ENCODE peak calls at places on chromosomes 3 and 15, in four cellular contexts. One of them, this sample, is unnamed.

GRCh38 chr3:945738-946137 is 147.1 kb upstream of the CNTN6 start:
- DNase-seq in islet precursor cell: no peak
- DNase-seq in SK-N-MC: no peak
- DNase-seq in NCI-H1105: no peak
- DNase-seq in this sample: no peak

GRCh38 chr3:163779396-163780344 is 1298.6 kb downstream of the SI start:
- DNase-seq in islet precursor cell: peak
- DNase-seq in SK-N-MC: no peak
- DNase-seq in NCI-H1105: no peak
- DNase-seq in this sample: no peak

GRCh38 chr15:57857871-57858270 is 151.4 kb downstream of the POLR2M start:
- DNase-seq in NCI-H1105: no peak
- DNase-seq in SK-N-MC: no peak
- DNase-seq in islet precursor cell: no peak
- DNase-seq in this sample: no peak

GRCh38 chr3:27544372-27544865 is 60.2 kb upstream of the SLC4A7 start:
- DNase-seq in islet precursor cell: no peak
- DNase-seq in NCI-H1105: no peak
- DNase-seq in SK-N-MC: no peak
- DNase-seq in this sample: no peak

GRCh38 chr3:101978348-101978747 is 129.0 kb downstream of the NFKBIZ start:
- DNase-seq in SK-N-MC: no peak
- DNase-seq in NCI-H1105: no peak
- DNase-seq in islet precursor cell: no peak
- DNase-seq in this sample: no peak

GRCh38 chr3:147049305-147049704 is 357.0 kb downstream of the ZIC4 start:
- DNase-seq in islet precursor cell: no peak
- DNase-seq in SK-N-MC: no peak
- DNase-seq in NCI-H1105: no peak
- DNase-seq in this sample: no peak

GRCh38 chr15:97995881-97996603 is 35.5 kb downstream of the ARRDC4 start:
- DNase-seq in islet precursor cell: peak
- DNase-seq in NCI-H1105: no peak
- DNase-seq in SK-N-MC: no peak
- DNase-seq in this sample: no peak

GRCh38 chr3:114418724-114419543 is 125.1 kb downstream of the TIGIT start:
- DNase-seq in NCI-H1105: peak
- DNase-seq in SK-N-MC: peak
- DNase-seq in islet precursor cell: no peak
- DNase-seq in this sample: peak

GRCh38 chr3:44284949-44285348 is 43.3 kb downstream of the TOPAZ1 start:
- DNase-seq in SK-N-MC: no peak
- DNase-seq in NCI-H1105: no peak
- DNase-seq in islet precursor cell: no peak
- DNase-seq in this sample: no peak

GRCh38 chr3:42790714-42791229 is 13.5 kb downstream of the HIGD1A start:
- DNase-seq in SK-N-MC: no peak
- DNase-seq in islet precursor cell: no peak
- DNase-seq in NCI-H1105: no peak
- DNase-seq in this sample: no peak

GRCh38 chr3:14441920-14442300 is 39.5 kb downstream of the SLC6A6 start:
- DNase-seq in islet precursor cell: no peak
- DNase-seq in SK-N-MC: no peak
- DNase-seq in NCI-H1105: no peak
- DNase-seq in this sample: no peak

GRCh38 chr3:126530171-126531050 is 6.5 kb downstream of the CHST13 start:
- DNase-seq in islet precursor cell: no peak
- DNase-seq in SK-N-MC: peak
- DNase-seq in NCI-H1105: no peak
- DNase-seq in this sample: no peak

GRCh38 chr3:74267583-74268184 is 346.8 kb downstream of the CNTN3 start:
- DNase-seq in islet precursor cell: peak
- DNase-seq in SK-N-MC: no peak
- DNase-seq in NCI-H1105: no peak
- DNase-seq in this sample: no peak

GRCh38 chr3:52090131-52090548 is 33.8 kb upstream of the DUSP7 start:
- DNase-seq in SK-N-MC: no peak
- DNase-seq in islet precursor cell: peak
- DNase-seq in NCI-H1105: no peak
- DNase-seq in this sample: no peak

GRCh38 chr3:139318431-139318816 is 25.4 kb upstream of the MRPS22 start:
- DNase-seq in islet precursor cell: no peak
- DNase-seq in NCI-H1105: peak
- DNase-seq in SK-N-MC: no peak
- DNase-seq in this sample: no peak

GRCh38 chr15:32982001-32982400 is 212.5 kb downstream of the FMN1 start:
- DNase-seq in islet precursor cell: no peak
- DNase-seq in SK-N-MC: no peak
- DNase-seq in NCI-H1105: no peak
- DNase-seq in this sample: no peak

GRCh38 chr3:60079076-60079475 is 1029.3 kb upstream of the CFAP20DC start:
- DNase-seq in islet precursor cell: no peak
- DNase-seq in NCI-H1105: no peak
- DNase-seq in SK-N-MC: no peak
- DNase-seq in this sample: no peak

GRCh38 chr15:68034071-68034470 is 20.0 kb upstream of the PIAS1 start:
- DNase-seq in NCI-H1105: no peak
- DNase-seq in islet precursor cell: no peak
- DNase-seq in SK-N-MC: no peak
- DNase-seq in this sample: no peak

GRCh38 chr3:13148126-13148525 is 74.9 kb upstream of the IQSEC1 start:
- DNase-seq in NCI-H1105: no peak
- DNase-seq in SK-N-MC: no peak
- DNase-seq in islet precursor cell: no peak
- DNase-seq in this sample: no peak

GRCh38 chr15:85047271-85047948 is 65.8 kb downstream of the PDE8A start:
- DNase-seq in NCI-H1105: no peak
- DNase-seq in SK-N-MC: peak
- DNase-seq in islet precursor cell: peak
- DNase-seq in this sample: peak

GRCh38 chr3:133384331-133385027 is 15.4 kb upstream of the BFSP2 start:
- DNase-seq in NCI-H1105: peak
- DNase-seq in SK-N-MC: peak
- DNase-seq in islet precursor cell: peak
- DNase-seq in this sample: no peak

GRCh38 chr3:52234516-52235447 is 4.2 kb downstream of the TWF2 start:
- DNase-seq in islet precursor cell: no peak
- DNase-seq in NCI-H1105: no peak
- DNase-seq in SK-N-MC: no peak
- DNase-seq in this sample: no peak

GRCh38 chr15:70271422-70272088 is 173.8 kb upstream of the TLE3 start:
- DNase-seq in SK-N-MC: no peak
- DNase-seq in islet precursor cell: peak
- DNase-seq in NCI-H1105: no peak
- DNase-seq in this sample: peak

GRCh38 chr3:4729061-4729973 is 236.2 kb downstream of the ITPR1 start:
- DNase-seq in NCI-H1105: no peak
- DNase-seq in SK-N-MC: no peak
- DNase-seq in islet precursor cell: peak
- DNase-seq in this sample: no peak

GRCh38 chr15:47991376-47991775 is 129.4 kb upstream of the SLC24A5 start:
- DNase-seq in islet precursor cell: no peak
- DNase-seq in SK-N-MC: no peak
- DNase-seq in NCI-H1105: no peak
- DNase-seq in this sample: no peak

GRCh38 chr3:36557708-36558100 is 177.4 kb downstream of the STAC start:
- DNase-seq in SK-N-MC: no peak
- DNase-seq in islet precursor cell: no peak
- DNase-seq in NCI-H1105: no peak
- DNase-seq in this sample: no peak

GRCh38 chr3:61315874-61316273 is 64.6 kb upstream of the FHIT start:
- DNase-seq in SK-N-MC: no peak
- DNase-seq in NCI-H1105: no peak
- DNase-seq in islet precursor cell: peak
- DNase-seq in this sample: no peak